ENCODE peak calls at places on chromosomes 13 and 19, in six cellular contexts. S is NCI-H1436; A is NCI-H187; N is uterus; T is activated T-helper 1 cell treated with anti-CD3 and anti-CD28 coated beads, Interleukin-12 subunit alpha, Interleukin-12 subunit beta, Interleukin-2, Interleukin-4 antibody, amounts not matched to agents 30 ng/mL and 10 ng/mL and 1 ng/mL, durations not matched to agents 14 hours and 24 hours and 36 hours; M is RCC 7860. P is an unnamed sample.

GRCh38 chr13:45799451-45799850 is 52.1 kb downstream of the SIAH3 start:
- DNase-seq in S (no peak), A (no peak), N (no peak), T (no peak), M (no peak), P (no peak)

GRCh38 chr13:31067416-31068118 is 94.1 kb downstream of the HSPH1 start:
- DNase-seq in S (no peak), A (no peak), N (peak; percentile 20), T (no peak), M (peak; percentile 60), P (peak; percentile 16)

GRCh38 chr19:409006-409514 is at the start of gene C2CD4C:
- DNase-seq in S (no peak), A (no peak), N (no peak), T (no peak), M (no peak), P (no peak)

GRCh38 chr19:925912-926594 is at the start of gene ARID3A:
- DNase-seq in S (peak; percentile 63), A (no peak), N (no peak), T (no peak), M (no peak), P (no peak)

GRCh38 chr19:33394006-33394722 is 20.7 kb downstream of the CEBPG start:
- DNase-seq in S (no peak), A (no peak), N (peak; percentile 78), T (no peak), M (peak; percentile 3), P (no peak)

GRCh38 chr19:1431759-1432506 is 6.3 kb upstream of the RPS15 start:
- DNase-seq in S (no peak), A (no peak), N (no peak), T (no peak), M (no peak), P (no peak)

GRCh38 chr19:2574478-2574931 is 98.6 kb downstream of the GADD45B start:
- DNase-seq in S (no peak), A (no peak), N (no peak), T (no peak), M (no peak), P (no peak)

GRCh38 chr19:34733266-34733825 is 697 bp upstream of the ZNF181 start:
- DNase-seq in S (no peak), A (no peak), N (no peak), T (no peak), M (no peak), P (no peak)

GRCh38 chr19:34962945-34963530 is 991 bp downstream of the ZNF792 start:
- DNase-seq in S (no peak), A (no peak), N (no peak), T (no peak), M (no peak), P (no peak)

GRCh38 chr19:15114153-15114540 is 6.9 kb downstream of the SYDE1 start:
- DNase-seq in S (no peak), A (no peak), N (no peak), T (no peak), M (no peak), P (no peak)

GRCh38 chr13:31094331-31095015 is 67.2 kb downstream of the HSPH1 start:
- DNase-seq in S (no peak), A (no peak), N (no peak), T (no peak), M (no peak), P (no peak)

GRCh38 chr19:35226748-35227147 is 1.8 kb downstream of the FAM187B start:
- DNase-seq in S (no peak), A (no peak), N (no peak), T (no peak), M (no peak), P (no peak)

GRCh38 chr19:33998302-33998701 is 174.0 kb upstream of the LSM14A start:
- DNase-seq in S (no peak), A (no peak), N (no peak), T (no peak), M (no peak), P (no peak)

GRCh38 chr19:58575183-58576041 is 2.3 kb upstream of the MZF1 start:
- DNase-seq in S (no peak), A (no peak), N (peak; percentile 92), T (peak; percentile 77), M (peak; percentile 84), P (no peak)

GRCh38 chr19:42098781-42099180 is 22.8 kb downstream of the ZNF574 start:
- DNase-seq in S (no peak), A (no peak), N (no peak), T (no peak), M (no peak), P (no peak)

GRCh38 chr19:51511353-51511752 is 9.8 kb upstream of the SIGLEC12 start:
- DNase-seq in S (no peak), A (no peak), N (no peak), T (no peak), M (no peak), P (no peak)

GRCh38 chr13:37486171-37486661 is 112.4 kb downstream of the POSTN start:
- DNase-seq in S (no peak), A (no peak), N (no peak), T (no peak), M (no peak), P (no peak)

GRCh38 chr13:36746051-36746450 is 72.2 kb downstream of the SERTM1 start:
- DNase-seq in S (no peak), A (no peak), N (no peak), T (no peak), M (no peak), P (no peak)

GRCh38 chr19:46466536-46467199 is 4.7 kb downstream of the PNMA8A start:
- DNase-seq in S (no peak), A (no peak), N (peak; percentile 71), T (no peak), M (no peak), P (no peak)

GRCh38 chr13:33554919-33555791 is 262.8 kb upstream of the RFC3 start:
- DNase-seq in S (no peak), A (no peak), N (no peak), T (no peak), M (no peak), P (no peak)

GRCh38 chr19:532578-533484 is 1.3 kb downstream of the CDC34 start:
- DNase-seq in S (no peak), A (no peak), N (peak; percentile 81), T (peak; percentile 26), M (peak; percentile 28), P (peak; percentile 43)

GRCh38 chr13:66553391-66553790 is 676.7 kb downstream of the PCDH9 start:
- DNase-seq in S (no peak), A (no peak), N (no peak), T (no peak), M (no peak), P (no peak)

GRCh38 chr13:87274209-87274819 is 396.9 kb upstream of the SLITRK5 start:
- DNase-seq in S (peak; percentile 53), A (peak; percentile 0), N (no peak), T (no peak), M (peak; percentile 35), P (no peak)

GRCh38 chr13:76635232-76636021 is 250.8 kb downstream of the KCTD12 start:
- DNase-seq in S (no peak), A (no peak), N (no peak), T (no peak), M (no peak), P (no peak)

GRCh38 chr19:48603850-48604249 is 2.7 kb upstream of the SPACA4 start:
- DNase-seq in S (no peak), A (no peak), N (no peak), T (no peak), M (no peak), P (no peak)

GRCh38 chr19:10553943-10554381 is 10.3 kb downstream of the ATG4D start:
- DNase-seq in S (no peak), A (no peak), N (no peak), T (peak; percentile 65), M (no peak), P (no peak)

GRCh38 chr13:99829593-99830239 is 141.9 kb downstream of the ZIC5 start:
- DNase-seq in S (no peak), A (no peak), N (no peak), T (no peak), M (no peak), P (no peak)

GRCh38 chr13:83827338-83827737 is 54.9 kb downstream of the SLITRK1 start:
- DNase-seq in S (no peak), A (no peak), N (no peak), T (no peak), M (no peak), P (no peak)

GRCh38 chr19:39144487-39145071 is 19.0 kb downstream of the PAK4 start:
- DNase-seq in S (no peak), A (no peak), N (no peak), T (no peak), M (no peak), P (no peak)

GRCh38 chr13:62294210-62294609 is 878.6 kb upstream of the PCDH20 start:
- DNase-seq in S (no peak), A (no peak), N (no peak), T (no peak), M (no peak), P (no peak)

GRCh38 chr19:54607782-54608150 is 14.3 kb downstream of the LILRA1 start:
- DNase-seq in S (no peak), A (no peak), N (no peak), T (no peak), M (no peak), P (no peak)

GRCh38 chr19:42468273-42468796 is 25.6 kb upstream of the CXCL17 start:
- DNase-seq in S (peak; percentile 95), A (no peak), N (no peak), T (no peak), M (peak; percentile 51), P (no peak)

GRCh38 chr13:58463841-58464240 is 832.3 kb downstream of the PCDH17 start:
- DNase-seq in S (no peak), A (no peak), N (no peak), T (no peak), M (no peak), P (no peak)

GRCh38 chr13:43328907-43329306 is 305.5 kb downstream of the DNAJC15 start:
- DNase-seq in S (no peak), A (no peak), N (no peak), T (no peak), M (no peak), P (no peak)

GRCh38 chr13:48654511-48654910 is 782 bp downstream of the CYSLTR2 start:
- DNase-seq in S (no peak), A (no peak), N (no peak), T (no peak), M (no peak), P (no peak)

GRCh38 chr13:30865131-30866009 is 40.7 kb upstream of the MEDAG start:
- DNase-seq in S (peak; percentile 27), A (peak; percentile 54), N (peak; percentile 78), T (peak; percentile 9), M (peak; percentile 64), P (peak; percentile 76)

GRCh38 chr19:3785938-3786824 is at the start of gene MATK:
- DNase-seq in S (no peak), A (no peak), N (no peak), T (no peak), M (no peak), P (no peak)

GRCh38 chr13:30371649-30372265 is 50.5 kb upstream of the UBE2L5 start:
- DNase-seq in S (peak; percentile 44), A (peak; percentile 57), N (no peak), T (peak; percentile 65), M (peak; percentile 57), P (no peak)